ENCODE peak calls at places on chromosomes 16 and 17, in seven cellular contexts. L is ACHN; G is activated effector memory CD4-positive, alpha-beta T cell treated with Interleukin-2 at 50 U/mL for 16 hours; D is cardiac muscle cell; T is neuronal stem cell; X is stomach; P is non-pigmented ciliary epithelial cell. Z is an unnamed sample.

GRCh38 chr17:37503148-37503547 is 13.5 kb downstream of the DUSP14 start:
- DNase-seq in X (no peak), G (no peak), P (no peak), T (no peak), D (no peak), L (no peak), Z (no peak)

GRCh38 chr17:7707446-7707845 is 2.4 kb downstream of the EFNB3 start:
- DNase-seq in L (no peak), X (no peak), D (no peak), G (no peak), T (no peak), P (no peak), Z (no peak)

GRCh38 chr17:65137076-65137935 is at the start of gene RGS9:
- DNase-seq in T (peak), P (no peak), X (peak), L (peak), G (peak), D (peak), Z (peak)

GRCh38 chr17:19345486-19346350 is 16.8 kb downstream of the B9D1 start:
- DNase-seq in P (no peak), L (no peak), D (no peak), T (no peak), X (no peak), G (no peak), Z (no peak)

GRCh38 chr17:15368605-15369004 is 27.2 kb upstream of the TEKT3 start:
- DNase-seq in X (no peak), L (no peak), D (no peak), G (no peak), P (no peak), T (no peak), Z (no peak)

GRCh38 chr17:17252149-17252810 is 15.3 kb upstream of the FLCN start:
- DNase-seq in T (no peak), G (no peak), P (no peak), X (no peak), L (no peak), D (peak), Z (no peak)

GRCh38 chr16:85238233-85238647 is 126.0 kb upstream of the CIBAR2 start:
- DNase-seq in T (no peak), L (no peak), P (no peak), X (peak), D (peak), G (no peak), Z (no peak)

GRCh38 chr17:45320931-45321461 is 4.2 kb upstream of the MAP3K14 start:
- DNase-seq in T (no peak), P (peak), G (no peak), D (peak), L (peak), X (no peak), Z (no peak)

GRCh38 chr17:59234631-59235030 is 14.3 kb downstream of the GDPD1 start:
- DNase-seq in L (no peak), D (no peak), X (no peak), P (no peak), G (no peak), T (no peak), Z (no peak)

GRCh38 chr17:78862073-78863023 is 21.7 kb upstream of the USP36 start:
- DNase-seq in T (no peak), D (peak), P (peak), G (no peak), L (peak), X (peak), Z (no peak)

GRCh38 chr16:87834668-87835473 is 34.4 kb downstream of the SLC7A5 start:
- DNase-seq in X (no peak), L (no peak), P (peak), D (peak), G (no peak), T (no peak), Z (no peak)

GRCh38 chr16:85400305-85401205 is 212.6 kb upstream of the GSE1 start:
- DNase-seq in D (no peak), G (no peak), X (no peak), T (no peak), L (no peak), P (no peak), Z (no peak)

GRCh38 chr17:8481089-8481488 is 45.4 kb downstream of the NDEL1 start:
- DNase-seq in X (no peak), G (no peak), T (no peak), L (no peak), D (no peak), P (no peak), Z (no peak)

GRCh38 chr16:67869653-67870052 is 3.2 kb upstream of the EDC4 start:
- DNase-seq in D (no peak), T (no peak), X (no peak), L (no peak), G (no peak), P (no peak), Z (no peak)

GRCh38 chr17:80104321-80104955 is 3.1 kb downstream of the GAA start:
- DNase-seq in D (peak), G (no peak), T (no peak), X (no peak), L (no peak), P (no peak), Z (no peak)

GRCh38 chr17:48575066-48575582 is 3.0 kb downstream of the HOXB4 start:
- DNase-seq in P (no peak), G (no peak), T (no peak), L (no peak), X (no peak), D (no peak), Z (no peak)

GRCh38 chr17:67421869-67422273 is 44.8 kb downstream of the PITPNC1 start:
- DNase-seq in L (peak), D (peak), G (peak), T (no peak), P (peak), X (no peak), Z (no peak)

GRCh38 chr17:14143678-14144077 is 74.4 kb downstream of the COX10 start:
- DNase-seq in X (peak), D (no peak), T (no peak), G (no peak), P (no peak), L (peak), Z (no peak)

GRCh38 chr16:56671706-56672105 is 2.1 kb downstream of the MT1H start:
- DNase-seq in L (no peak), X (no peak), P (no peak), D (no peak), G (no peak), T (no peak), Z (no peak)

GRCh38 chr17:56918916-56919315 is 5.1 kb upstream of the TRIM25 start:
- DNase-seq in P (no peak), L (no peak), X (no peak), G (no peak), T (no peak), D (peak), Z (no peak)

GRCh38 chr17:2138768-2139167 is 83.9 kb downstream of the HIC1 start:
- DNase-seq in G (no peak), D (peak), L (no peak), X (no peak), P (no peak), T (no peak), Z (no peak)

GRCh38 chr16:11049396-11050059 is 105.2 kb downstream of the CLEC16A start:
- DNase-seq in X (no peak), P (no peak), D (no peak), G (no peak), T (no peak), L (no peak), Z (no peak)

GRCh38 chr16:12735805-12736204 is 67.9 kb downstream of the CPPED1 start:
- DNase-seq in D (no peak), X (no peak), G (no peak), T (no peak), P (no peak), L (no peak), Z (no peak)

GRCh38 chr17:18981642-18982424 is 22.7 kb downstream of the FAM83G start:
- DNase-seq in L (peak), T (no peak), P (no peak), D (peak), X (peak), G (no peak), Z (no peak)

GRCh38 chr17:15112881-15113617 is 152.1 kb downstream of the PMP22 start:
- DNase-seq in T (no peak), G (no peak), X (no peak), D (no peak), P (no peak), L (no peak), Z (no peak)

GRCh38 chr17:70655179-70655578 is 485.8 kb downstream of the KCNJ2 start:
- DNase-seq in G (no peak), T (no peak), X (no peak), D (no peak), L (no peak), P (no peak), Z (no peak)

GRCh38 chr17:3622977-3623594 is 13.0 kb downstream of the SHPK start:
- DNase-seq in T (no peak), D (no peak), L (no peak), P (no peak), G (no peak), X (no peak), Z (no peak)

GRCh38 chr16:8550728-8551387 is 39.5 kb downstream of the TMEM114 start:
- DNase-seq in P (no peak), T (no peak), X (peak), D (no peak), G (no peak), L (no peak), Z (no peak)

Z was measured in GM10248.